ENCODE peak calls at places on chromosome 20, in nine cellular contexts. One of them, this sample, is unnamed.

GRCh38 chr20:21102691-21103311 is 3.4 kb downstream of the LINC00237 start:
- DNase-seq in activated CD4-positive, alpha-beta T cell treated with anti-CD3 and anti-CD28 coated beads, Interleukin-2, amount 50 U/mL, for 48 hours: peak; percentile 51
- DNase-seq in breast epithelium: no peak
- DNase-seq in brain microvascular endothelial cell: no peak
- DNase-seq in T-cell: no peak
- DNase-seq in H9: peak; percentile 76
- DNase-seq in Right ventricle myocardium superior: peak; percentile 69
- DNase-seq in stimulated activated CD8-positive, alpha-beta memory T cell treated with anti-CD3 and anti-CD28 coated beads, Interleukin-12 subunit alpha, Interleukin-12 subunit beta, amount 100 ng/mL, for 1 hour: no peak
- DNase-seq in stromal cell of bone marrow: no peak
- DNase-seq in this sample: no peak

GRCh38 chr20:24465730-24466129 is 3.7 kb upstream of the SYNDIG1 start:
- DNase-seq in activated CD4-positive, alpha-beta T cell treated with anti-CD3 and anti-CD28 coated beads, Interleukin-2, amount 50 U/mL, for 48 hours: no peak
- DNase-seq in stimulated activated CD8-positive, alpha-beta memory T cell treated with anti-CD3 and anti-CD28 coated beads, Interleukin-12 subunit alpha, Interleukin-12 subunit beta, amount 100 ng/mL, for 1 hour: no peak
- DNase-seq in stromal cell of bone marrow: peak; percentile 80
- DNase-seq in H9: no peak
- DNase-seq in T-cell: no peak
- DNase-seq in Right ventricle myocardium superior: peak; percentile 61
- DNase-seq in brain microvascular endothelial cell: no peak
- DNase-seq in breast epithelium: no peak
- DNase-seq in this sample: peak; percentile 48

GRCh38 chr20:7879883-7880282 is 60.4 kb downstream of the HAO1 start:
- DNase-seq in Right ventricle myocardium superior: no peak
- DNase-seq in breast epithelium: no peak
- DNase-seq in H9: no peak
- DNase-seq in T-cell: no peak
- DNase-seq in stromal cell of bone marrow: peak; percentile 28
- DNase-seq in brain microvascular endothelial cell: peak; percentile 28
- DNase-seq in stimulated activated CD8-positive, alpha-beta memory T cell treated with anti-CD3 and anti-CD28 coated beads, Interleukin-12 subunit alpha, Interleukin-12 subunit beta, amount 100 ng/mL, for 1 hour: no peak
- DNase-seq in activated CD4-positive, alpha-beta T cell treated with anti-CD3 and anti-CD28 coated beads, Interleukin-2, amount 50 U/mL, for 48 hours: no peak
- DNase-seq in this sample: peak; percentile 11

GRCh38 chr20:62523473-62524203 is 47.8 kb upstream of the GATA5 start:
- DNase-seq in stromal cell of bone marrow: no peak
- DNase-seq in T-cell: no peak
- DNase-seq in H9: peak; percentile 80
- DNase-seq in breast epithelium: no peak
- DNase-seq in Right ventricle myocardium superior: no peak
- DNase-seq in brain microvascular endothelial cell: no peak
- DNase-seq in stimulated activated CD8-positive, alpha-beta memory T cell treated with anti-CD3 and anti-CD28 coated beads, Interleukin-12 subunit alpha, Interleukin-12 subunit beta, amount 100 ng/mL, for 1 hour: peak; percentile 54
- DNase-seq in activated CD4-positive, alpha-beta T cell treated with anti-CD3 and anti-CD28 coated beads, Interleukin-2, amount 50 U/mL, for 48 hours: peak; percentile 83
- DNase-seq in this sample: no peak

GRCh38 chr20:7113577-7114466 is 346.3 kb downstream of the BMP2 start:
- DNase-seq in activated CD4-positive, alpha-beta T cell treated with anti-CD3 and anti-CD28 coated beads, Interleukin-2, amount 50 U/mL, for 48 hours: no peak
- DNase-seq in stromal cell of bone marrow: peak; percentile 19
- DNase-seq in brain microvascular endothelial cell: peak; percentile 20
- DNase-seq in Right ventricle myocardium superior: peak; percentile 50
- DNase-seq in stimulated activated CD8-positive, alpha-beta memory T cell treated with anti-CD3 and anti-CD28 coated beads, Interleukin-12 subunit alpha, Interleukin-12 subunit beta, amount 100 ng/mL, for 1 hour: no peak
- DNase-seq in breast epithelium: no peak
- DNase-seq in T-cell: no peak
- DNase-seq in H9: peak; percentile 71
- DNase-seq in this sample: no peak

GRCh38 chr20:9235518-9235917 is 166.6 kb downstream of the PLCB4 start:
- DNase-seq in activated CD4-positive, alpha-beta T cell treated with anti-CD3 and anti-CD28 coated beads, Interleukin-2, amount 50 U/mL, for 48 hours: no peak
- DNase-seq in stimulated activated CD8-positive, alpha-beta memory T cell treated with anti-CD3 and anti-CD28 coated beads, Interleukin-12 subunit alpha, Interleukin-12 subunit beta, amount 100 ng/mL, for 1 hour: no peak
- DNase-seq in brain microvascular endothelial cell: peak; percentile 16
- DNase-seq in Right ventricle myocardium superior: no peak
- DNase-seq in T-cell: no peak
- DNase-seq in stromal cell of bone marrow: no peak
- DNase-seq in H9: no peak
- DNase-seq in breast epithelium: no peak
- DNase-seq in this sample: peak; percentile 79

GRCh38 chr20:23145281-23145700 is 59.2 kb upstream of the CD93 start:
- DNase-seq in breast epithelium: no peak
- DNase-seq in activated CD4-positive, alpha-beta T cell treated with anti-CD3 and anti-CD28 coated beads, Interleukin-2, amount 50 U/mL, for 48 hours: no peak
- DNase-seq in stimulated activated CD8-positive, alpha-beta memory T cell treated with anti-CD3 and anti-CD28 coated beads, Interleukin-12 subunit alpha, Interleukin-12 subunit beta, amount 100 ng/mL, for 1 hour: no peak
- DNase-seq in stromal cell of bone marrow: peak; percentile 63
- DNase-seq in H9: no peak
- DNase-seq in T-cell: no peak
- DNase-seq in brain microvascular endothelial cell: peak; percentile 52
- DNase-seq in Right ventricle myocardium superior: no peak
- DNase-seq in this sample: peak; percentile 71

GRCh38 chr20:17179840-17180239 is 47.0 kb upstream of the PCSK2 start:
- DNase-seq in activated CD4-positive, alpha-beta T cell treated with anti-CD3 and anti-CD28 coated beads, Interleukin-2, amount 50 U/mL, for 48 hours: no peak
- DNase-seq in brain microvascular endothelial cell: no peak
- DNase-seq in T-cell: no peak
- DNase-seq in H9: peak; percentile 43
- DNase-seq in Right ventricle myocardium superior: no peak
- DNase-seq in stromal cell of bone marrow: no peak
- DNase-seq in stimulated activated CD8-positive, alpha-beta memory T cell treated with anti-CD3 and anti-CD28 coated beads, Interleukin-12 subunit alpha, Interleukin-12 subunit beta, amount 100 ng/mL, for 1 hour: no peak
- DNase-seq in breast epithelium: no peak
- DNase-seq in this sample: no peak

GRCh38 chr20:11608736-11609135 is 309.0 kb upstream of the BTBD3 start:
- DNase-seq in breast epithelium: no peak
- DNase-seq in brain microvascular endothelial cell: no peak
- DNase-seq in H9: no peak
- DNase-seq in T-cell: no peak
- DNase-seq in stimulated activated CD8-positive, alpha-beta memory T cell treated with anti-CD3 and anti-CD28 coated beads, Interleukin-12 subunit alpha, Interleukin-12 subunit beta, amount 100 ng/mL, for 1 hour: no peak
- DNase-seq in stromal cell of bone marrow: no peak
- DNase-seq in activated CD4-positive, alpha-beta T cell treated with anti-CD3 and anti-CD28 coated beads, Interleukin-2, amount 50 U/mL, for 48 hours: no peak
- DNase-seq in Right ventricle myocardium superior: no peak
- DNase-seq in this sample: no peak

GRCh38 chr20:4375881-4376280 is 345.8 kb upstream of the PRND start:
- DNase-seq in Right ventricle myocardium superior: no peak
- DNase-seq in breast epithelium: no peak
- DNase-seq in stromal cell of bone marrow: no peak
- DNase-seq in stimulated activated CD8-positive, alpha-beta memory T cell treated with anti-CD3 and anti-CD28 coated beads, Interleukin-12 subunit alpha, Interleukin-12 subunit beta, amount 100 ng/mL, for 1 hour: no peak
- DNase-seq in H9: no peak
- DNase-seq in T-cell: no peak
- DNase-seq in activated CD4-positive, alpha-beta T cell treated with anti-CD3 and anti-CD28 coated beads, Interleukin-2, amount 50 U/mL, for 48 hours: no peak
- DNase-seq in brain microvascular endothelial cell: peak; percentile 70
- DNase-seq in this sample: no peak

GRCh38 chr20:57498425-57499400 is 26.2 kb downstream of the CTCFL start:
- DNase-seq in stimulated activated CD8-positive, alpha-beta memory T cell treated with anti-CD3 and anti-CD28 coated beads, Interleukin-12 subunit alpha, Interleukin-12 subunit beta, amount 100 ng/mL, for 1 hour: no peak
- DNase-seq in stromal cell of bone marrow: no peak
- DNase-seq in breast epithelium: no peak
- DNase-seq in Right ventricle myocardium superior: no peak
- DNase-seq in T-cell: no peak
- DNase-seq in brain microvascular endothelial cell: peak; percentile 29
- DNase-seq in activated CD4-positive, alpha-beta T cell treated with anti-CD3 and anti-CD28 coated beads, Interleukin-2, amount 50 U/mL, for 48 hours: peak; percentile 38
- DNase-seq in H9: peak; percentile 72
- DNase-seq in this sample: no peak

GRCh38 chr20:48995599-48995998 is 50.5 kb upstream of the CSE1L start:
- DNase-seq in activated CD4-positive, alpha-beta T cell treated with anti-CD3 and anti-CD28 coated beads, Interleukin-2, amount 50 U/mL, for 48 hours: no peak
- DNase-seq in brain microvascular endothelial cell: no peak
- DNase-seq in Right ventricle myocardium superior: no peak
- DNase-seq in breast epithelium: no peak
- DNase-seq in stimulated activated CD8-positive, alpha-beta memory T cell treated with anti-CD3 and anti-CD28 coated beads, Interleukin-12 subunit alpha, Interleukin-12 subunit beta, amount 100 ng/mL, for 1 hour: no peak
- DNase-seq in H9: no peak
- DNase-seq in T-cell: no peak
- DNase-seq in stromal cell of bone marrow: no peak
- DNase-seq in this sample: no peak

GRCh38 chr20:35025116-35025515 is 67.5 kb downstream of the TRPC4AP start:
- DNase-seq in brain microvascular endothelial cell: no peak
- DNase-seq in stimulated activated CD8-positive, alpha-beta memory T cell treated with anti-CD3 and anti-CD28 coated beads, Interleukin-12 subunit alpha, Interleukin-12 subunit beta, amount 100 ng/mL, for 1 hour: no peak
- DNase-seq in H9: no peak
- DNase-seq in Right ventricle myocardium superior: no peak
- DNase-seq in breast epithelium: no peak
- DNase-seq in T-cell: no peak
- DNase-seq in activated CD4-positive, alpha-beta T cell treated with anti-CD3 and anti-CD28 coated beads, Interleukin-2, amount 50 U/mL, for 48 hours: no peak
- DNase-seq in stromal cell of bone marrow: no peak
- DNase-seq in this sample: no peak

GRCh38 chr20:62644802-62645496 is 2.6 kb downstream of the SLCO4A1 start:
- DNase-seq in T-cell: no peak
- DNase-seq in activated CD4-positive, alpha-beta T cell treated with anti-CD3 and anti-CD28 coated beads, Interleukin-2, amount 50 U/mL, for 48 hours: no peak
- DNase-seq in brain microvascular endothelial cell: no peak
- DNase-seq in stimulated activated CD8-positive, alpha-beta memory T cell treated with anti-CD3 and anti-CD28 coated beads, Interleukin-12 subunit alpha, Interleukin-12 subunit beta, amount 100 ng/mL, for 1 hour: no peak
- DNase-seq in H9: no peak
- DNase-seq in Right ventricle myocardium superior: peak; percentile 64
- DNase-seq in breast epithelium: no peak
- DNase-seq in stromal cell of bone marrow: no peak
- DNase-seq in this sample: no peak

GRCh38 chr20:3334156-3334943 is 73.1 kb downstream of the DNAAF9 start:
- DNase-seq in Right ventricle myocardium superior: no peak
- DNase-seq in breast epithelium: no peak
- DNase-seq in brain microvascular endothelial cell: no peak
- DNase-seq in T-cell: no peak
- DNase-seq in H9: no peak
- DNase-seq in activated CD4-positive, alpha-beta T cell treated with anti-CD3 and anti-CD28 coated beads, Interleukin-2, amount 50 U/mL, for 48 hours: no peak
- DNase-seq in stromal cell of bone marrow: no peak
- DNase-seq in stimulated activated CD8-positive, alpha-beta memory T cell treated with anti-CD3 and anti-CD28 coated beads, Interleukin-12 subunit alpha, Interleukin-12 subunit beta, amount 100 ng/mL, for 1 hour: no peak
- DNase-seq in this sample: no peak